ENCODE peak calls at places on chromosome 1, in four cellular contexts. T is T47D, Z is stomach, I is non-pigmented ciliary epithelial cell. G is an unnamed sample.

GRCh38 chr1:171606402-171606941 is 15.6 kb upstream of the MYOCOS start:
- DNase-seq in T (no peak), Z (no peak), I (no peak), G (no peak)

GRCh38 chr1:37476460-37477197 is 2.2 kb downstream of the ZC3H12A start:
- DNase-seq in I (no peak), Z (peak; percentile 75), T (no peak), G (no peak)

GRCh38 chr1:172946814-172947507 is 103.8 kb downstream of the TNFSF18 start:
- DNase-seq in T (no peak), Z (no peak), I (no peak), G (no peak)

GRCh38 chr1:9388628-9389184 is 96.0 kb downstream of the SPSB1 start:
- DNase-seq in T (no peak), I (no peak), Z (no peak), G (no peak)

GRCh38 chr1:242225770-242226573 is 227.1 kb upstream of the MAP1LC3C start:
- DNase-seq in Z (no peak), T (no peak), I (no peak), G (no peak)

GRCh38 chr1:35222322-35223108 is 29.6 kb upstream of the SFPQ start:
- DNase-seq in Z (no peak), T (no peak), I (peak; percentile 32), G (no peak)

GRCh38 chr1:198711837-198712236 is 73.0 kb downstream of the PTPRC start:
- DNase-seq in Z (no peak), T (no peak), I (no peak), G (no peak)

GRCh38 chr1:185397183-185397582 is 80.1 kb upstream of the IVNS1ABP start:
- DNase-seq in I (no peak), Z (no peak), T (no peak), G (no peak)

GRCh38 chr1:85459274-85459673 is 5.7 kb downstream of the DDAH1 start:
- DNase-seq in I (no peak), Z (no peak), T (no peak), G (no peak)

GRCh38 chr1:7410156-7410555 is 360.9 kb upstream of the VAMP3 start:
- DNase-seq in I (no peak), T (no peak), Z (no peak), G (no peak)

GRCh38 chr1:183212870-183213269 is 26.8 kb downstream of the LAMC2 start:
- DNase-seq in T (no peak), Z (no peak), I (no peak), G (no peak)

GRCh38 chr1:147077936-147078605 is 94.2 kb downstream of the PRKAB2 start:
- DNase-seq in I (no peak), T (no peak), Z (no peak), G (no peak)

GRCh38 chr1:19070197-19070651 is 113.7 kb upstream of the IFFO2 start:
- DNase-seq in Z (no peak), I (no peak), T (no peak), G (no peak)

GRCh38 chr1:153494976-153495535 is 34.6 kb upstream of the S100A7 start:
- DNase-seq in I (no peak), T (peak; percentile 41), Z (peak; percentile 76), G (peak; percentile 90)

GRCh38 chr1:57319165-57319564 is 104.7 kb downstream of the DAB1 start:
- DNase-seq in T (no peak), I (no peak), Z (no peak), G (no peak)

G was measured in Karpas-422.